ENCODE peak calls at places on chromosomes 4 and X, in six cellular contexts. E is choroid plexus epithelial cell; V is astrocyte of the spinal cord; O is stimulated activated CD4-positive, alpha-beta T cell treated with anti-CD3 and anti-CD28 coated beads, Interleukin-2, amount 100 ng/mL, for 48 hours; F is Jurkat, Clone E6-1; G is stimulated activated CD8-positive, alpha-beta memory T cell treated with anti-CD3 and anti-CD28 coated beads, Interleukin-7, amount 100 ng/mL, for 4 hours. S is an unnamed sample.

GRCh38 chrX:143095841-143096240 is 70.1 kb downstream of the SPANXN4 start:
- DNase-seq in E (no peak), V (no peak), O (no peak), F (no peak), G (no peak), S (no peak)

GRCh38 chr4:79413486-79413885 is 5.5 kb upstream of the GK2 start:
- DNase-seq in E (no peak), V (no peak), O (no peak), F (no peak), G (no peak), S (no peak)

GRCh38 chr4:21716526-21716925 is 232.0 kb downstream of the KCNIP4 start:
- DNase-seq in E (no peak), V (no peak), O (no peak), F (no peak), G (no peak), S (no peak)

GRCh38 chr4:165294907-165295306 is 32.6 kb upstream of the MSMO1 start:
- DNase-seq in E (no peak), V (no peak), O (no peak), F (peak), G (peak), S (no peak)

GRCh38 chr4:79851625-79852304 is 221.3 kb downstream of the ANTXR2 start:
- DNase-seq in E (peak), V (peak), O (no peak), F (no peak), G (no peak), S (peak)

GRCh38 chr4:154622598-154622997 is 10.1 kb upstream of the FGG start:
- DNase-seq in E (peak), V (peak), O (no peak), F (peak), G (no peak), S (peak)

GRCh38 chrX:128897611-128898010 is 625.7 kb downstream of the SMARCA1 start:
- DNase-seq in E (peak), V (peak), O (no peak), F (no peak), G (no peak), S (no peak)

GRCh38 chr4:23728393-23728792 is 161.5 kb downstream of the PPARGC1A start:
- DNase-seq in E (peak), V (peak), O (no peak), F (no peak), G (no peak), S (peak)

GRCh38 chr4:88028961-88029360 is 21.5 kb downstream of the PKD2 start:
- DNase-seq in E (no peak), V (no peak), O (no peak), F (no peak), G (no peak), S (no peak)